ENCODE peak calls at places on chromosomes 3 and 15, in ten cellular contexts. C is A673, Q is aorta, J is sigmoid colon, D is foreskin keratinocyte, P is heart right ventricle, B is suprapubic skin, Z is HepG2, M is ovary, T is left ventricle myocardium inferior. W is an unnamed sample.

GRCh38 chr15:57432141-57432701 is 55.9 kb downstream of the CGNL1 start:
- DNase-seq in M (no peak), Z (no peak), Q (no peak), P (no peak), C (peak), B (no peak), T (no peak), J (no peak), D (no peak), W (peak)

GRCh38 chr3:149333518-149333859 is at the start of gene TM4SF18:
- DNase-seq in M (no peak), J (no peak), C (no peak), D (no peak), B (no peak), Q (no peak), P (no peak), T (no peak), Z (no peak), W (no peak)

GRCh38 chr3:141828487-141829284 is 47.8 kb upstream of the ATP1B3 start:
- DNase-seq in Q (no peak), M (no peak), P (peak), B (peak), T (peak), Z (no peak), J (no peak), C (no peak), D (peak), W (peak)

GRCh38 chr3:17154941-17155340 is 270.2 kb downstream of the PLCL2 start:
- DNase-seq in Q (no peak), C (no peak), T (no peak), M (no peak), D (no peak), B (no peak), Z (no peak), J (no peak), P (no peak), W (peak)

GRCh38 chr3:119731545-119732343 is 28.9 kb downstream of the CFAP91 start:
- DNase-seq in C (peak), T (no peak), Q (no peak), Z (no peak), P (no peak), J (no peak), D (peak), B (no peak), M (no peak), W (no peak)

GRCh38 chr15:49847937-49848823 is 227.3 kb downstream of the DTWD1 start:
- DNase-seq in C (no peak), T (no peak), B (no peak), Q (no peak), Z (no peak), D (no peak), J (no peak), P (no peak), M (no peak), W (no peak)

GRCh38 chr3:150759319-150759718 is 3.6 kb downstream of the SIAH2 start:
- DNase-seq in C (no peak), Z (no peak), M (no peak), Q (no peak), D (peak), B (no peak), T (no peak), P (no peak), J (no peak), W (no peak)

GRCh38 chr3:6568999-6569493 is 291.9 kb upstream of the GRM7 start:
- DNase-seq in J (no peak), B (no peak), T (no peak), C (no peak), D (no peak), M (no peak), P (no peak), Z (no peak), Q (no peak), W (no peak)

GRCh38 chr15:70420421-70421196 is 322.9 kb upstream of the TLE3 start:
- DNase-seq in D (no peak), P (no peak), C (peak), J (no peak), Q (no peak), M (no peak), B (no peak), Z (no peak), T (no peak), W (no peak)

GRCh38 chr3:142993958-142994442 is 7.4 kb upstream of the U2SURP start:
- DNase-seq in D (peak), Z (peak), P (peak), C (peak), J (no peak), B (peak), M (peak), T (peak), Q (peak), W (peak)

GRCh38 chr3:70264122-70264780 is 48.2 kb downstream of the MDFIC2 start:
- DNase-seq in P (no peak), B (no peak), D (peak), Z (peak), T (no peak), C (no peak), Q (no peak), J (no peak), M (no peak), W (peak)

GRCh38 chr15:77446840-77447390 is 26.2 kb downstream of the HMG20A start:
- DNase-seq in Z (no peak), T (no peak), P (no peak), D (no peak), Q (no peak), C (no peak), M (no peak), J (no peak), B (no peak), W (peak)

GRCh38 chr15:77305953-77306352 is 114.0 kb downstream of the PEAK1 start:
- DNase-seq in J (no peak), Q (no peak), P (no peak), Z (no peak), T (no peak), B (no peak), C (no peak), M (no peak), D (no peak), W (no peak)

GRCh38 chr3:127851899-127852298 is 29.6 kb upstream of the MGLL start:
- DNase-seq in J (no peak), D (no peak), C (no peak), M (no peak), Q (no peak), P (no peak), Z (no peak), T (no peak), B (no peak), W (no peak)

GRCh38 chr3:120113128-120114116 is 19.2 kb upstream of the GSK3B start:
- DNase-seq in M (no peak), T (no peak), B (no peak), C (no peak), D (peak), J (no peak), P (no peak), Q (no peak), Z (no peak), W (no peak)

GRCh38 chr15:100775581-100776185 is 103.9 kb upstream of the ALDH1A3 start:
- DNase-seq in Z (no peak), J (peak), C (no peak), B (no peak), D (no peak), P (no peak), T (no peak), M (no peak), Q (no peak), W (no peak)

GRCh38 chr3:59006791-59007517 is 42.9 kb downstream of the CFAP20DC start:
- DNase-seq in M (no peak), Z (no peak), Q (no peak), J (no peak), D (peak), P (peak), T (peak), B (peak), C (peak), W (no peak)

GRCh38 chr15:48425051-48425450 is 93.8 kb downstream of the DUT start:
- DNase-seq in T (no peak), B (no peak), M (no peak), J (no peak), D (no peak), C (no peak), Q (no peak), P (no peak), Z (no peak), W (no peak)

GRCh38 chr3:29978036-29978435 is 628.4 kb upstream of the TGFBR2 start:
- DNase-seq in J (no peak), B (no peak), T (no peak), Z (no peak), D (peak), P (no peak), M (no peak), Q (no peak), C (no peak), W (no peak)

GRCh38 chr3:46953265-46954010 is 23.1 kb downstream of the CCDC12 start:
- DNase-seq in Z (no peak), M (no peak), B (no peak), C (no peak), J (no peak), D (no peak), T (no peak), Q (no peak), P (no peak), W (no peak)

GRCh38 chr15:67133738-67134576 is 68.6 kb downstream of the SMAD3 start:
- DNase-seq in C (no peak), T (no peak), P (no peak), Q (no peak), J (peak), B (no peak), D (no peak), M (peak), Z (no peak), W (peak)

GRCh38 chr15:67130673-67131601 is 65.5 kb downstream of the SMAD3 start:
- DNase-seq in Z (no peak), J (peak), Q (no peak), T (no peak), D (peak), P (no peak), C (no peak), B (peak), M (peak), W (no peak)

GRCh38 chr15:67130166-67130565 is 64.8 kb downstream of the SMAD3 start:
- DNase-seq in P (no peak), Q (no peak), J (peak), Z (no peak), D (no peak), C (no peak), T (no peak), M (no peak), B (no peak), W (no peak)

GRCh38 chr15:67133026-67133425 is 67.6 kb downstream of the SMAD3 start:
- DNase-seq in T (no peak), D (no peak), B (no peak), Q (no peak), J (peak), C (no peak), P (no peak), Z (no peak), M (no peak), W (no peak)

DNA sequence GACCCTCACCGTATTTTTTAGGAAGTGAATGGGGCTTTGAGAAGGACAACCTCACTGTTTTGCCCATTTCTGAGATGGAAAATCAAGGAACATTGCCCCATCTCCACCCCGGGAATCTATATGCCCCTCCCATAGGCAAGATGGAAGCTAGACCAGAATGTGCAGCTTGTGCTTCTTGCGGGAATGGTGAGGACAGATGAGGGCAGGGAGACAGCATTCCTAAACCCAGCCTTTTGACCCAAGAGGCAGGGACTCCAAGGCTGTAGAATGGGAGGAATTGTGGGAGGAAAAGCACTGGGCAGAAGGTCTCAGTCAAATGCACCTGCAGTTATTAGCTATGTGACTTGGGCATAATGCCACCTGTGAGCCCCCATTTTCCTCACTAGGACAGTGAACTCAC is 66.9 kb downstream of the SMAD3 start:
- DNase-seq in B (no peak), M (no peak), Q (no peak), Z (no peak), J (peak), D (no peak), C (no peak), T (no peak), P (no peak), W (no peak)
- H3K27ac ChIP-seq in B (no peak), M (no peak), Q (no peak), Z (no peak), J (no peak), D (no peak), C (no peak), T (no peak), P (no peak), W (no peak)

GRCh38 chr3:189316296-189317019 is 144.7 kb downstream of the TPRG1 start:
- DNase-seq in D (peak), M (no peak), P (no peak), J (no peak), Z (peak), C (no peak), Q (no peak), T (no peak), B (no peak), W (no peak)
- H3K27ac ChIP-seq in D (no peak), M (no peak), P (no peak), J (no peak), Z (no peak), C (no peak), Q (no peak), T (no peak), B (no peak), W (no peak)

GRCh38 chr3:81622395-81622794 is 139.1 kb downstream of the GBE1 start:
- DNase-seq in J (no peak), B (no peak), C (no peak), P (no peak), Q (no peak), M (no peak), T (no peak), D (no peak), Z (no peak), W (no peak)

GRCh38 chr3:81621277-81621676 is 140.2 kb downstream of the GBE1 start:
- DNase-seq in J (no peak), D (no peak), Q (no peak), B (no peak), P (no peak), T (no peak), M (no peak), Z (no peak), C (no peak), W (no peak)

GRCh38 chr3:81620813-81621212 is 140.6 kb downstream of the GBE1 start:
- DNase-seq in D (no peak), M (no peak), C (no peak), Q (no peak), Z (no peak), P (no peak), B (no peak), J (no peak), T (no peak), W (no peak)
- H3K27ac ChIP-seq in D (no peak), M (no peak), C (no peak), Q (no peak), Z (no peak), P (no peak), B (no peak), J (no peak), T (no peak), W (no peak)

GRCh38 chr3:131850223-131850622 is 184.6 kb downstream of the CPNE4 start:
- DNase-seq in T (no peak), P (no peak), D (no peak), Q (no peak), Z (no peak), C (peak), M (no peak), B (no peak), J (no peak), W (no peak)

GRCh38 chr3:131848111-131848510 is 186.7 kb downstream of the CPNE4 start:
- DNase-seq in T (no peak), Q (no peak), D (no peak), C (peak), M (no peak), P (no peak), B (no peak), J (no peak), Z (no peak), W (no peak)

GRCh38 chr3:131849640-131850039 is 185.2 kb downstream of the CPNE4 start:
- DNase-seq in J (no peak), C (peak), D (no peak), Q (no peak), B (no peak), Z (no peak), T (no peak), P (no peak), M (no peak), W (no peak)

DNA sequence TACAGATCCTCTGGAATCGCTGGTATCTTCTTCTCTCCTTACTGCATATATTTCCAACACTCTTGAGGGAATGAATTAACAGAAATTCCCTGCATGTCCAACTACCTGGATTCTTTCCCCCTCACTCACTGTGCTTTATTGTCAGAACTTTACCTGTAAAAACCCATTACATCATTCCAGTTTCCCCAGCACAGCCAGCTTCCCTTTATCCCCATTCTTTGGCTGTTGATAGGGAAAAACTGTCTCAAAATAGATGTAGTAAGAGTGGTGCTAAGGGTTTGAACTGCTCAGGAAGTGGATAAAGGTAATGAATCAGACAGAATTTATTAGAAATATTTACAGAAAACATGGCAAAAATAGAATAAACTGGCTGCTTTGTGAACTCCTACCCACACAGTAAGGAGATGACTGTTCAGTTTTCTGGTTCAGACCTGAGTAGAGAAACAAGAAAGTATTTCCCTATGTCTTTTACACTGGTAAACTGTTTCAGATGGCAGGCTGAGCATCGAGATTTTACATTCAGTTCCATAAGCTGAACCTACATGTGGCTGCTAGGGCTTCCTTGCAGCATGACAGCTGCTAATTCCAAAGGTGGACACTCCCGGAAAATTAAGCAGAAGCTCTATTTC is 188.4 kb downstream of the CPNE4 start:
- DNase-seq in Z (no peak), C (no peak), P (no peak), M (no peak), Q (no peak), B (no peak), T (no peak), J (no peak), D (no peak), W (no peak)
- H3K27ac ChIP-seq in Z (no peak), C (peak), P (no peak), M (no peak), Q (peak), B (no peak), T (no peak), J (no peak), D (no peak), W (no peak)

GRCh38 chr3:184011937-184012889 is 5.5 kb downstream of the ABCC5 start:
- DNase-seq in P (no peak), M (no peak), Z (no peak), B (no peak), D (no peak), J (no peak), C (no peak), Q (no peak), T (no peak), W (peak)

GRCh38 chr3:184005981-184006507 is 11.6 kb downstream of the ABCC5 start:
- DNase-seq in Z (no peak), B (peak), C (peak), J (peak), M (peak), D (peak), T (peak), Q (peak), P (peak), W (peak)

GRCh38 chr3:184004483-184004882 is 13.2 kb downstream of the ABCC5 start:
- DNase-seq in Z (no peak), B (no peak), Q (no peak), M (no peak), J (no peak), T (no peak), P (no peak), D (no peak), C (no peak), W (no peak)

GRCh38 chr3:184011230-184011876 is 6.3 kb downstream of the ABCC5 start:
- DNase-seq in T (no peak), Q (no peak), J (no peak), C (no peak), P (no peak), M (no peak), D (no peak), Z (no peak), B (no peak), W (no peak)

DNA sequence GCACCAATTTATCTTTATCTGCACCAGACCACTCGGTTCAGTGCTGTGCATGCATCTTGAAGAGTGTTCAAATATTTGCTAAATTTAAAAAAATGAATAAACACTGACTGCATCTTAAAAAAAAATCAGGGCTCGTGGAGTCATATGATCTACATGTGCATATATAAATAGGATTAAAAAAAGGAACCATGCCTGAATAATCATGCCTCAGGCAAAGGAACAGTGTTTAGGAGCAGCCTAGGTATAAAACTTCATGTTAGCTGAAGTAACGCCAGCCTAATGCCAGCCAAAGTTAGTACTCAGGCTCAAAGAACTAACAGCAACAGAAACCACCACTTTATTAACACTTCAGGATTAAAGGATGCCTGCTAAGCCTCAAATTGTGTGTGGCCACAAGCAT is 9.5 kb downstream of the ABCC5 start:
- DNase-seq in T (no peak), Z (no peak), Q (no peak), P (no peak), C (no peak), J (no peak), D (no peak), B (no peak), M (no peak), W (no peak)
- H3K27ac ChIP-seq in T (no peak), Z (no peak), Q (no peak), P (no peak), C (no peak), J (no peak), D (no peak), B (no peak), M (no peak), W (no peak)